ENCODE peak calls at places on chromosomes 13 and 19, in six cellular contexts. One of them, this sample, is unnamed.

GRCh38 chr19:31946491-31946890 is 398.9 kb upstream of the ZNF507 start:
- DNase-seq in HAP-1: no peak
- DNase-seq in HepG2: no peak
- DNase-seq in thoracic aorta: no peak
- DNase-seq in upper lobe of left lung: no peak
- DNase-seq in CD8-positive, alpha-beta memory T cell: no peak
- DNase-seq in this sample: no peak

GRCh38 chr13:100464006-100464405 is 124.6 kb downstream of the GGACT start:
- DNase-seq in HAP-1: no peak
- DNase-seq in HepG2: no peak
- DNase-seq in thoracic aorta: no peak
- DNase-seq in upper lobe of left lung: no peak
- DNase-seq in CD8-positive, alpha-beta memory T cell: no peak
- DNase-seq in this sample: no peak

GRCh38 chr13:89936256-89936655 is 1411.2 kb upstream of the MIR17HG start:
- DNase-seq in HAP-1: no peak
- DNase-seq in HepG2: no peak
- DNase-seq in thoracic aorta: no peak
- DNase-seq in upper lobe of left lung: no peak
- DNase-seq in CD8-positive, alpha-beta memory T cell: no peak
- DNase-seq in this sample: no peak

GRCh38 chr13:47459512-47459911 is 541.6 kb downstream of the SUCLA2 start:
- DNase-seq in HAP-1: no peak
- DNase-seq in HepG2: no peak
- DNase-seq in thoracic aorta: no peak
- DNase-seq in upper lobe of left lung: no peak
- DNase-seq in CD8-positive, alpha-beta memory T cell: no peak
- DNase-seq in this sample: no peak

GRCh38 chr13:80030491-80030890 is 310.4 kb downstream of the SPRY2 start:
- DNase-seq in HAP-1: no peak
- DNase-seq in HepG2: no peak
- DNase-seq in thoracic aorta: no peak
- DNase-seq in upper lobe of left lung: no peak
- DNase-seq in CD8-positive, alpha-beta memory T cell: no peak
- DNase-seq in this sample: no peak

GRCh38 chr13:110677731-110678545 is 28.0 kb downstream of the CARS2 start:
- DNase-seq in HAP-1: no peak
- DNase-seq in HepG2: no peak
- DNase-seq in thoracic aorta: no peak
- DNase-seq in upper lobe of left lung: peak; percentile 69
- DNase-seq in CD8-positive, alpha-beta memory T cell: no peak
- DNase-seq in this sample: no peak

GRCh38 chr19:40241809-40242384 is 15.4 kb upstream of the CCNP start:
- DNase-seq in HAP-1: no peak
- DNase-seq in HepG2: no peak
- DNase-seq in thoracic aorta: no peak
- DNase-seq in upper lobe of left lung: no peak
- DNase-seq in CD8-positive, alpha-beta memory T cell: no peak
- DNase-seq in this sample: no peak

GRCh38 chr13:36567485-36567884 is 106.3 kb upstream of the SERTM1 start:
- DNase-seq in HAP-1: no peak
- DNase-seq in HepG2: no peak
- DNase-seq in thoracic aorta: no peak
- DNase-seq in upper lobe of left lung: no peak
- DNase-seq in CD8-positive, alpha-beta memory T cell: no peak
- DNase-seq in this sample: no peak

GRCh38 chr13:23609414-23610186 is 39.4 kb downstream of the TNFRSF19 start:
- DNase-seq in HAP-1: no peak
- DNase-seq in HepG2: no peak
- DNase-seq in thoracic aorta: no peak
- DNase-seq in upper lobe of left lung: no peak
- DNase-seq in CD8-positive, alpha-beta memory T cell: no peak
- DNase-seq in this sample: no peak

GRCh38 chr13:49272296-49272695 is 24.6 kb downstream of the CDADC1 start:
- DNase-seq in HAP-1: no peak
- DNase-seq in HepG2: no peak
- DNase-seq in thoracic aorta: no peak
- DNase-seq in upper lobe of left lung: no peak
- DNase-seq in CD8-positive, alpha-beta memory T cell: no peak
- DNase-seq in this sample: no peak

GRCh38 chr13:85170372-85170771 is 628.8 kb downstream of the SLITRK6 start:
- DNase-seq in HAP-1: no peak
- DNase-seq in HepG2: no peak
- DNase-seq in thoracic aorta: no peak
- DNase-seq in upper lobe of left lung: no peak
- DNase-seq in CD8-positive, alpha-beta memory T cell: no peak
- DNase-seq in this sample: no peak

GRCh38 chr13:98664047-98664446 is 87.1 kb upstream of the STK24 start:
- DNase-seq in HAP-1: no peak
- DNase-seq in HepG2: no peak
- DNase-seq in thoracic aorta: no peak
- DNase-seq in upper lobe of left lung: no peak
- DNase-seq in CD8-positive, alpha-beta memory T cell: no peak
- DNase-seq in this sample: peak; percentile 64

GRCh38 chr19:46190489-46190888 is 39.1 kb upstream of the IGFL1 start:
- DNase-seq in HAP-1: no peak
- DNase-seq in HepG2: no peak
- DNase-seq in thoracic aorta: no peak
- DNase-seq in upper lobe of left lung: no peak
- DNase-seq in CD8-positive, alpha-beta memory T cell: no peak
- DNase-seq in this sample: no peak

GRCh38 chr19:55287361-55288079 is 3.7 kb downstream of the BRSK1 start:
- DNase-seq in HAP-1: no peak
- DNase-seq in HepG2: no peak
- DNase-seq in thoracic aorta: no peak
- DNase-seq in upper lobe of left lung: no peak
- DNase-seq in CD8-positive, alpha-beta memory T cell: no peak
- DNase-seq in this sample: no peak

GRCh38 chr19:49884109-49884508 is 6.6 kb downstream of the TBC1D17 start:
- DNase-seq in HAP-1: no peak
- DNase-seq in HepG2: no peak
- DNase-seq in thoracic aorta: no peak
- DNase-seq in upper lobe of left lung: peak; percentile 54
- DNase-seq in CD8-positive, alpha-beta memory T cell: no peak
- DNase-seq in this sample: no peak
- H3K4me1 ChIP-seq in HAP-1: no peaks in the 10 kb centered on the region
- H3K4me1 ChIP-seq in HepG2: peaks cover 12% of the 10 kb centered on the region
- H3K4me1 ChIP-seq in thoracic aorta: no peaks in the 10 kb centered on the region
- H3K4me1 ChIP-seq in upper lobe of left lung: no peaks in the 10 kb centered on the region
- H3K4me1 ChIP-seq in CD8-positive, alpha-beta memory T cell: no peaks in the 10 kb centered on the region
- H3K4me1 ChIP-seq in this sample: no peaks in the 10 kb centered on the region

DNA sequence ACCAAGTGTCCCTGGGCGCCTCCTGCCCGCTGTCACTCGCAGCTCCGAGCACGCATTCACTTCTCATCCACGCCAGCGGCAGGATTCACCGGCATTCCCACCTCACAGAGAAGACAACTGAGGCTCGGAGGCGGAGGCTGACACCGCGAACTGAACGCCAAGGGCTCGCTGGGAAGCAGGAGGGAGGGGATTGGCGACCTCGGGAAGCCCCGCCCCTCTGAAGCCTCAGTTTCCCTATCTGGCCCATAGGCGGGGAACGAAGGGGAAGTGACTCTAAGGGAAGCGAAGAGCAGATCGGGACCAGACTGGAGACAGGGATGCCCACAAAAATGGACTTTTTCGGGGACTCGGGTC is 256 bp downstream of the MICOS13 start:
- DNase-seq in HAP-1: no peak
- DNase-seq in HepG2: no peak
- DNase-seq in thoracic aorta: no peak
- DNase-seq in upper lobe of left lung: no peak
- DNase-seq in CD8-positive, alpha-beta memory T cell: no peak
- DNase-seq in this sample: no peak
- H3K4me3 ChIP-seq in HAP-1: peak overlapping the region; percentile 99
- H3K4me3 ChIP-seq in HepG2: peak overlapping the region; percentile 87
- H3K4me3 ChIP-seq in thoracic aorta: peak overlapping the region; percentile 98
- H3K4me3 ChIP-seq in upper lobe of left lung: peak overlapping the region; percentile 78
- H3K4me3 ChIP-seq in CD8-positive, alpha-beta memory T cell: peak overlapping the region; percentile 99
- H3K4me3 ChIP-seq in this sample: peak overlapping the region; percentile 100

GRCh38 chr19:41249707-41250423 is 14.3 kb upstream of the HNRNPUL1 start:
- DNase-seq in HAP-1: no peak
- DNase-seq in HepG2: no peak
- DNase-seq in thoracic aorta: no peak
- DNase-seq in upper lobe of left lung: no peak
- DNase-seq in CD8-positive, alpha-beta memory T cell: no peak
- DNase-seq in this sample: no peak

GRCh38 chr19:41255171-41255570 is 9.0 kb upstream of the HNRNPUL1 start:
- DNase-seq in HAP-1: no peak
- DNase-seq in HepG2: no peak
- DNase-seq in thoracic aorta: no peak
- DNase-seq in upper lobe of left lung: no peak
- DNase-seq in CD8-positive, alpha-beta memory T cell: no peak
- DNase-seq in this sample: no peak

GRCh38 chr19:41248895-41249294 is 15.3 kb upstream of the HNRNPUL1 start:
- DNase-seq in HAP-1: no peak
- DNase-seq in HepG2: no peak
- DNase-seq in thoracic aorta: no peak
- DNase-seq in upper lobe of left lung: no peak
- DNase-seq in CD8-positive, alpha-beta memory T cell: no peak
- DNase-seq in this sample: no peak

DNA sequence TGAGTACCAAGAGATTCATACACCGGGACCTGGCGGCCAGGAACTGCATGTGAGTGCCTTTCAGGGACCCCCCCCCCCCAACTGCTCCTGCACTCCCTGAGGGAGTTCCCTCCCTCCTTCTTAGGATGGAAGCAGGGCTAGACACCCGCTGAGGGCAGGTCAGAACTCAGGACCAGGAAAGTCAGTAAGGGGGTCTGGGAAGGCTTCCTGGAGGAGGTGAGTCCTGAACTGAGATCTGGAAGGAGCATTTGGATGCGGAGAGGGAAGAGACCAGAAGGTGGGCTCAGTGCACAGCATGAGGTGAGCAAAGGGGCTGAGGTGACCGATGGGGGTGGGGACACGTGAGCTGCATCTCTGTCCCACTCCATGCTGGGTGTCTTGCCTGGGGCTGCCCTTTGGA is 10.5 kb upstream of the HNRNPUL1 start:
- DNase-seq in HAP-1: no peak
- DNase-seq in HepG2: no peak
- DNase-seq in thoracic aorta: no peak
- DNase-seq in upper lobe of left lung: no peak
- DNase-seq in CD8-positive, alpha-beta memory T cell: no peak
- DNase-seq in this sample: no peak
- H3K36me3 ChIP-seq in HAP-1: no peaks in the 10 kb centered on the region
- H3K36me3 ChIP-seq in HepG2: peaks cover 2% of the 10 kb centered on the region
- H3K36me3 ChIP-seq in thoracic aorta: peaks cover 90% of the 10 kb centered on the region
- H3K36me3 ChIP-seq in upper lobe of left lung: no peaks in the 10 kb centered on the region
- H3K36me3 ChIP-seq in CD8-positive, alpha-beta memory T cell: no peaks in the 10 kb centered on the region
- H3K36me3 ChIP-seq in this sample: no peaks in the 10 kb centered on the region

DNA sequence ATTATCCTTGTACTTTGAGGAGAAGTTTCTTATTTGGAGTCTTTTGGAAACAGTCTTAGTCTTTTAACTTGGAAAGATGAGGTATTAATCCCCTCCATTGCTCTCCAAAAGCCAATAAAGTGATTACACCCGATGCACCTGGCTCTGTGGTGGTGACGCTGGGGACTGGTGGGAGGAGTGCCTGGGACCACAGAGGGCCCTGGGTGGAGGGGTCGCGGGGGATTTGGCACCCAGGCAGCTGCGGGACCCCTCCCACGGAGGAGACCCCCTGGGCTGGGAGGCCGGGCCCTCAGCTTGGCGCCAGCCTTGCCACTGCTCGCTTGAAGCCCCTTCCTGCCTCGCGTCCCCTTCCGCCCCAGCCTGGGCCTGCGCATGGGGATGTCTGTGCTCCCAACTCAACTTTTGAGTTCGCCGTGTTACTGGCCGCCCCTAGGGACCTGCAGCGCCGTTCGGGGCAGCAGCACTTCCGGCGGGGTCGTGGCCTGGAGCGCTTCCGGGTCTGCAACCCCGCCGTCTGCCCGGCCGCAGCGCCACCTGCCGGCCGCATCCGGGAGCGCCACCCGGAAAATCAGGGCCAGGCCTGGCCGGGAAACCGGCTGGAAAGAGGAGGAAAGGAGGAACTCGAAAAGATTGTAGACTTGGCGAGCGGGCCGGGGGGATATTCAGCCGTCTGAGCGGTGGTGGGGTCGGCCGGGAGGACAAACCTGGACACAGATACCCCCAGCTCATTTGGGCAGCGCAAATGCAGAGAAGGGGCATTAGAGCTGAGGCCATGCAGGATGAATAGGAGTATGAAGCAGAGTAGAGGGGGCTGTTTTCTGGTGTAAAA is 8.4 kb downstream of the PEAK3 start:
- DNase-seq in HAP-1: peak; percentile 92
- DNase-seq in HepG2: peak; percentile 64
- DNase-seq in thoracic aorta: no peak
- DNase-seq in upper lobe of left lung: peak; percentile 97
- DNase-seq in CD8-positive, alpha-beta memory T cell: peak; percentile 79
- DNase-seq in this sample: peak; percentile 67
- H3K4me1 ChIP-seq in HAP-1: peaks cover 15% of the 10 kb centered on the region
- H3K4me1 ChIP-seq in HepG2: peaks cover 36% of the 10 kb centered on the region
- H3K4me1 ChIP-seq in thoracic aorta: peaks cover 31% of the 10 kb centered on the region
- H3K4me1 ChIP-seq in upper lobe of left lung: peaks cover 46% of the 10 kb centered on the region
- H3K4me1 ChIP-seq in CD8-positive, alpha-beta memory T cell: peaks cover 39% of the 10 kb centered on the region
- H3K4me1 ChIP-seq in this sample: peaks cover 24% of the 10 kb centered on the region

GRCh38 chr19:11092181-11092538 is 2.9 kb downstream of the LDLR start:
- DNase-seq in HAP-1: no peak
- DNase-seq in HepG2: peak; percentile 92
- DNase-seq in thoracic aorta: no peak
- DNase-seq in upper lobe of left lung: no peak
- DNase-seq in CD8-positive, alpha-beta memory T cell: peak; percentile 42
- DNase-seq in this sample: peak; percentile 26
- H3K4me3 ChIP-seq in HAP-1: peak overlapping the region; percentile 86
- H3K4me3 ChIP-seq in HepG2: no peak overlapping the region
- H3K4me3 ChIP-seq in thoracic aorta: peak overlapping the region; percentile 78
- H3K4me3 ChIP-seq in upper lobe of left lung: no peak overlapping the region
- H3K4me3 ChIP-seq in CD8-positive, alpha-beta memory T cell: no peak overlapping the region
- H3K4me3 ChIP-seq in this sample: peak overlapping the region; percentile 83

DNA sequence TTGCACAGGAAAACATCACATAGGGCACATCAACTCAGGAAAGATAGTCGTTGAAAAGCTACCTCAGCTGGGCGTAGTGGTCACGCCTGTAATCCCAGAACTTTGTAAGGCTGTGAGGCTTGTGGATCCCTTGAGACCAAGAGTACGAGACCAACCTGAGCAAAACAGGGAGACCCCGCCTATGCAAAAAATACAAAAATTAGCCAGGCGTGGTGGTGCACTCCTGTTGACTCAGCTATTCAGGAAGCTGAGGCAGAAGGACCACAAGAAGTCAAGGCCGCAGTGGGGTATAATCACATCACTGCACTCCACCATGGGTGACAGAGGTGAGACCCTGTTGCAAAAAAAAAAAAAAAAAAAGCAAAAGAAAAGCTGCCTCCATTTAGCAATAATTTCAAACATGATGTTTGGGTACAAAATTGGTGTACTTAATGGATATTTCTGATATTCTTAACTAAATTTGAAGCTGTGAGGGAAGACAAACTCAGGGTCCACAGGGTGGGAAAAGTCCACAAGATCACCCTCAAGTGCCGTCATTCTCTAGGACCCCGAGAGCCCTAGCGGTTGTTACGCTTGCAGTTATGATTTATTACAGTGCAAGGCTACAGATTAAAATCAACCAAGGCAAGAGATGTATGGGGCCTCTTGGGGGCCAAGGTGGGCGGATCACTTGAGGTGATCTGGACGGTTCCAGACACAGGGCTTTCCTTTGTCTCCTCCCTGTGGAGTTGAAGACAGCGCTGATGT is 42.5 kb upstream of the LDLR start:
- DNase-seq in HAP-1: no peak
- DNase-seq in HepG2: no peak
- DNase-seq in thoracic aorta: no peak
- DNase-seq in upper lobe of left lung: no peak
- DNase-seq in CD8-positive, alpha-beta memory T cell: no peak
- DNase-seq in this sample: no peak
- H3K36me3 ChIP-seq in HAP-1: peaks cover 36% of the 10 kb centered on the region
- H3K36me3 ChIP-seq in HepG2: peaks cover 9% of the 10 kb centered on the region
- H3K36me3 ChIP-seq in thoracic aorta: peaks cover 9% of the 10 kb centered on the region
- H3K36me3 ChIP-seq in upper lobe of left lung: no peaks in the 10 kb centered on the region
- H3K36me3 ChIP-seq in CD8-positive, alpha-beta memory T cell: peaks cover 12% of the 10 kb centered on the region
- H3K36me3 ChIP-seq in this sample: peaks cover 21% of the 10 kb centered on the region

This sample was measured in naive thymus-derived CD4-positive, alpha-beta T cell.